ENCODE peak calls at places on chromosome 11, in eight cellular contexts. A is breast epithelium, O is suprapubic skin, S is prostate gland, F is K562, P is H1, X is GM12878, W is transverse colon. H is an unnamed sample.

GRCh38 chr11:56412396-56412795 is at the start of gene OR5AL1:
- DNase-seq in A (no peak), O (no peak), S (no peak), F (no peak), P (no peak), X (no peak), W (no peak), H (no peak)

GRCh38 chr11:70913715-70914231 is 338.6 kb downstream of the SHANK2 start:
- DNase-seq in A (peak), O (no peak), S (no peak), F (no peak), P (peak), X (no peak), W (peak), H (peak)

GRCh38 chr11:10659339-10660216 is 34.0 kb downstream of the IRAG1 start:
- DNase-seq in A (no peak), O (peak), S (no peak), F (peak), P (no peak), X (no peak), W (peak), H (peak)

GRCh38 chr11:71420455-71421241 is 27.5 kb downstream of the DHCR7 start:
- DNase-seq in A (no peak), O (no peak), S (peak), F (peak), P (peak), X (peak), W (peak), H (no peak)

GRCh38 chr11:102546427-102546826 is 15.9 kb upstream of the MMP7 start:
- DNase-seq in A (no peak), O (no peak), S (no peak), F (no peak), P (no peak), X (no peak), W (no peak), H (no peak)

GRCh38 chr11:110077866-110078325 is 15.3 kb upstream of the ZC3H12C start:
- DNase-seq in A (no peak), O (no peak), S (no peak), F (peak), P (no peak), X (peak), W (no peak), H (no peak)

GRCh38 chr11:96105197-96105895 is 181.4 kb upstream of the MTMR2 start:
- DNase-seq in A (no peak), O (no peak), S (no peak), F (no peak), P (no peak), X (no peak), W (no peak), H (no peak)

GRCh38 chr11:102824541-102824940 is 18.9 kb downstream of the MMP3 start:
- DNase-seq in A (no peak), O (no peak), S (no peak), F (no peak), P (no peak), X (no peak), W (no peak), H (no peak)

GRCh38 chr11:100329352-100329751 is 357.7 kb upstream of the ARHGAP42 start:
- DNase-seq in A (no peak), O (no peak), S (no peak), F (no peak), P (no peak), X (no peak), W (no peak), H (no peak)

GRCh38 chr11:36750349-36750748 is 152.3 kb upstream of the RAG2 start:
- DNase-seq in A (no peak), O (no peak), S (no peak), F (no peak), P (no peak), X (no peak), W (no peak), H (no peak)

GRCh38 chr11:32331098-32331497 is 104.2 kb downstream of the WT1 start:
- DNase-seq in A (no peak), O (no peak), S (no peak), F (no peak), P (no peak), X (no peak), W (no peak), H (no peak)

GRCh38 chr11:125418396-125418795 is 77.7 kb downstream of the FEZ1 start:
- DNase-seq in A (no peak), O (no peak), S (no peak), F (no peak), P (no peak), X (no peak), W (no peak), H (no peak)

GRCh38 chr11:13963169-13963948 is 836 bp downstream of the SPON1 start:
- DNase-seq in A (no peak), O (no peak), S (no peak), F (no peak), P (no peak), X (no peak), W (peak), H (peak)

DNA sequence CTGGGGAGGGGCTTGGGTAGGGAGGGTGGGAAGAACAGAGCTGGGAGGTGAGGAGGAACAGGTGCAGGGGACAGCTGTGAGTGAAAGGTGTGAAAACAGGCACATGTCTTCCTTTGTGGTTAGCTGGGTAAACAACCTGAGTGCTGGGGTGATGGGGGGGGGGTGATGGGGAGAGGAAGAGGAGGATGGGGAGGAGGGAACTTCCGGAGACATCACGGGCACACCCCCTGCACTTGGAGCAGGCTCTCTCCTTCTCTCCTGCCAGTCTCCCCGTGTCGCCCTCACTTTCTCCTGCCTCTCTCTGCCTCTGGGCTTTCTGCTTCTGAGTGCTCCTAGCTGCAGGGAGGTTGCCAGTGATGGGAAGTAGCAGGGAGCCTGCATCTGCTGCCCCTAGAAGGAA is 8.8 kb downstream of the CXCR5 start:
- DNase-seq in A (no peak), O (no peak), S (no peak), F (no peak), P (no peak), X (no peak), W (peak), H (no peak)
- TF ChIP-seq POLR2AphosphoS5 in A (no peak), O (no peak), S (no peak), F (no peak), P (no peak), X (no peak), W (no peak), H (no peak)

DNA sequence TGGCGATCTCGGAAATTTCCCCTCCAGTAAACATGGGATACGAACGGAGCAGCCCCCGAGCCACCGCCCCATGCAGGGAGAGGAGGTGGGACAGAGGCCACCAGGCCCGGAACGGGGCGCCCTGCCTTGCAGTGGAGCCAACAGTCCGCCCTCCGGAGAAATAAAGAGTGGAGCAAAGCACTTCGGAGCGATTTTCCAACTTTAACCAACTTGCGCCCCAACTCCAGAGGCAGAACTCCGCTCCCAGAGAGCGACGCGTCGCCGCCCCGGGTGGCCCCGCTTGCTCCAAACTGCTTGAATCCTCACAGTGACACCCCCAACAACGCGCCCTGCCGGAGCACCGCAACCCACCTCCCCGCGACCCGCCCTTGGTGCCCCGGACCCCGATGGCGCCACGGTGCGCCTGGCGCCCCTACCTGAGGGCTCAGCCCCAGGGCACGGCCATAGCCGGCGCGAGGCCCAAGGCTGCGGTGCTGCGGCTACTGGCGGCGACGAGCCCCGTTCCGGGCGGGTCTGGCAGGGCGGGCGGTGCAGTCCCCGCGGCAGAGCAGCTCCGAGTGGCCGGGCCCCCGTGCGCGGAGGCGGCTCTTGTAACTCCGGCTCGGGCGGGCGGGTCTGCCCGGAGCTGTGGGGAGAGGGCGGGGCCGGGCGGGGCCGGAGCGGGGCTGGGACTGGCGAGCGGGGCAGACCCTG is at the start of gene AHNAK:
- DNase-seq in A (peak), O (peak), S (peak), F (peak), P (peak), X (no peak), W (peak), H (peak)
- TF ChIP-seq POLR2A in A (no peak), O (peak), S (peak), F (peak), P (no peak), X (peak), W (peak), H (peak)

DNA sequence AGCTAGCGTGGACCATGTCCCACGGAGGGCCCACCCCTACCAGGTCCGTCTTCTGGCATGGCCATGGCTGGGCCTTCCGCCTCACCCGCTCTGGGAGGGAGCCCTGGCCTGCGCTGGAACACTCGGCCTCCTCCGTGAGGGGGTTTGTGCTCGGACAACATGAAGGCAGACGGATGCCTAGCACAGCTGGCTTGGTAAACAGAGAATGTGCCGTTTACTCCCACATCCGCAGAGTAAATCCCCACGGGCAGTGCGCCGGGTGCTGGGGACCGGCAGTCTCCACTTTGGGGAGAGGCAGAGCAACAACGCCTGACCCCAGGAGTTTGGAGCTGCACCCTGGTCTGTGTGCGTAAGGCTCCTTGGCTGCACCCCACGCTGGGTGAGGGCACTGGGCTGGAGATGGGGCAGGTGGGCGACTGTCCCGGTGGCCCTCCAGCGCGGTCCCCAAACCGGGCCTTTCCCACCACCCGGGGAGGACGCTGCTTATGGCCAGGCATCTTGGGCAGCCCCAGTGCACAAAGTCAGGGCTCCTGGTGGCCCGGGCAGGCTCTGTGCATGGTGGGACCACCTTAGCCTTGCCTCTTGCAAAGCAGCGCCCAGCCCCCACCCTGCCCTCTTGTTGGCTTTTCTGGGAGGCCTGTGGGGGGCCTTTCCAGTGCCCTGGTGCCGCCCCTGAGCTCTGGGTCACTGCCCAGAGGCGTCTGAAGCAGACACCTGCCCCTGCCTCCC is 30.7 kb upstream of the MUC5AC start:
- DNase-seq in A (no peak), O (no peak), S (no peak), F (no peak), P (no peak), X (no peak), W (no peak), H (peak)
- TF ChIP-seq CTCF in A (no peak), O (no peak), S (no peak), F (no peak), P (no peak), X (no peak), W (no peak), H (no peak)

DNA sequence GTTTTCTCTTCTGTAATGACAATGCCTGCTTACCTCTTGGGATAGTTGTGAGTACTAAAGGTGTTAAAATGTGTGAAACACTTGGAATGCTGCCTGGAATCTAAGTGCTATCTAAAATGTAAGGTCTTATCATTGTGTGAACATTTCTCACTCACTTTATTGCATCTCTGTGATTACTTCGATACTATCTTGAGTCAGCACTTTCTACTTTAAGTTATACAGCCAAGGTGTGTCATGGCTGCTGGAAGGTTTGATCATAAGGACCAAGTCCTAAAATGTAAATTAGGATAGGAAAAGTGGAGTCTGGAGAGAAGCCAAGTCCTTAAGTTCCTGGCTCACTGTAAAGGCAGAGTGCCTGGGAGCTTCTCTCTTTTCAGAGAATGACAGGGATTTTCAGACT is 12.3 kb downstream of the GLYATL2 start:
- DNase-seq in A (no peak), O (no peak), S (no peak), F (no peak), P (no peak), X (no peak), W (peak), H (no peak)
- TF ChIP-seq POLR2AphosphoS5 in A (no peak), O (no peak), S (no peak), F (no peak), P (no peak), X (no peak), W (no peak), H (no peak)

GRCh38 chr11:119362741-119363080 is 16.2 kb upstream of the MFRP start:
- DNase-seq in A (no peak), O (no peak), S (no peak), F (no peak), P (no peak), X (no peak), W (no peak), H (no peak)

GRCh38 chr11:119365071-119365591 is 16.4 kb downstream of the USP2 start:
- DNase-seq in A (no peak), O (no peak), S (no peak), F (no peak), P (no peak), X (no peak), W (no peak), H (no peak)

GRCh38 chr11:119363081-119363861 is 16.8 kb upstream of the MFRP start:
- DNase-seq in A (no peak), O (peak), S (no peak), F (peak), P (no peak), X (no peak), W (no peak), H (no peak)

GRCh38 chr11:119361961-119362725 is 15.6 kb upstream of the MFRP start:
- DNase-seq in A (no peak), O (peak), S (no peak), F (no peak), P (no peak), X (no peak), W (no peak), H (no peak)

GRCh38 chr11:119363874-119364590 is 17.5 kb downstream of the USP2 start:
- DNase-seq in A (no peak), O (peak), S (no peak), F (peak), P (peak), X (no peak), W (peak), H (peak)
- TF ChIP-seq POLR2A in A (no peak), O (no peak), S (no peak), F (no peak), P (peak), X (no peak), W (no peak), H (no peak)